ENCODE peak calls at places on chromosomes 7 and 10, in five cellular contexts. B is GM23248, C is hepatocyte, N is left lung, H is A549. E is an unnamed sample.

GRCh38 chr7:87225696-87226095 is 6.2 kb upstream of the TMEM243 start:
- DNase-seq in H (no peak), C (no peak), B (peak; percentile 45), N (no peak), E (no peak)

GRCh38 chr7:113763226-113763625 is 155.6 kb downstream of the PPP1R3A start:
- DNase-seq in H (no peak), N (no peak), B (no peak), C (no peak), E (no peak)

GRCh38 chr10:97028126-97028831 is 157.5 kb downstream of the SLIT1 start:
- DNase-seq in B (peak; percentile 65), N (no peak), C (no peak), H (no peak), E (no peak)

GRCh38 chr10:24435374-24435773 is 226.4 kb downstream of the KIAA1217 start:
- DNase-seq in H (no peak), N (no peak), B (peak; percentile 90), C (no peak), E (no peak)

GRCh38 chr10:11178606-11179221 is 161.0 kb downstream of the CELF2 start:
- DNase-seq in C (peak; percentile 55), H (no peak), B (no peak), N (peak; percentile 74), E (peak; percentile 89)

GRCh38 chr10:1607466-1607865 is 129.9 kb downstream of the ADARB2 start:
- DNase-seq in H (no peak), B (no peak), N (no peak), C (no peak), E (no peak)

GRCh38 chr7:135879238-135879637 is 97.9 kb downstream of the MTPN start:
- DNase-seq in C (no peak), B (peak; percentile 24), N (no peak), H (no peak), E (no peak)

GRCh38 chr10:30751678-30752331 is 122.3 kb upstream of the LYZL2 start:
- DNase-seq in B (peak; percentile 89), H (peak; percentile 77), C (peak; percentile 81), N (peak; percentile 42), E (peak; percentile 53)

GRCh38 chr10:12181065-12181775 is 14.5 kb downstream of the NUDT5 start:
- DNase-seq in B (no peak), C (no peak), N (no peak), H (no peak), E (peak; percentile 79)

GRCh38 chr10:125022671-125023070 is 80.7 kb downstream of the ZRANB1 start:
- DNase-seq in B (no peak), N (no peak), C (no peak), H (no peak), E (no peak)

GRCh38 chr10:125023862-125024495 is 82.1 kb downstream of the ZRANB1 start:
- DNase-seq in H (no peak), B (peak; percentile 43), C (no peak), N (no peak), E (no peak)

GRCh38 chr10:125021686-125022374 is 79.9 kb downstream of the ZRANB1 start:
- DNase-seq in H (no peak), B (no peak), C (no peak), N (no peak), E (no peak)

GRCh38 chr10:125024496-125025234 is 82.7 kb downstream of the ZRANB1 start:
- DNase-seq in N (no peak), H (no peak), B (no peak), C (no peak), E (no peak)

DNA sequence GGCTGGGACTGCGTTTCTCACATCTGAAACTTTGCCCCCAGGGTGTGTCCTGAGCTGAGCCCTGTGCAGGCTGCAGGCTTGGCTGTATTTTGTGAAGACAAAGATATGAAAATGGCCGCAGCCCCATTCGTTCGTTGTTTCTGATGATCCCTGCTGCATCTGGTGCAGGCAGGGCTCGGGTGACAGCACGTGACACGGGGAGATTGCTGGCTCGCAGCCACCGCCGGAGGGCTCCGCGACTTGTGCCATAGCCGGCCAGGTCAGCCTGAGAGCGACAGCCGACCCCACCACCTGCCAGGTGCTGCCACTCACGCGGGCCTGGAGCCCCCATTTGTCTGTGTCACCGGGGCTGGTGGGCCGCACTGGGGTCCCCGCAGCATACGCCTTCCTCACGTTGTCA is 81.3 kb downstream of the ZRANB1 start:
- DNase-seq in H (no peak), N (no peak), C (no peak), B (no peak), E (no peak)
- H3K27ac ChIP-seq in H (no peak overlapping the region), N (no peak overlapping the region), C (peak overlapping the region; percentile 37), B (no peak overlapping the region), E (no peak overlapping the region)

GRCh38 chr10:61835909-61836232 is 65.6 kb upstream of the ARID5B start:
- DNase-seq in B (peak; percentile 68), C (no peak), H (no peak), N (no peak), E (no peak)

GRCh38 chr10:61832866-61833481 is 68.5 kb upstream of the ARID5B start:
- DNase-seq in B (peak; percentile 49), N (no peak), C (no peak), H (no peak), E (no peak)

GRCh38 chr10:61835069-61835908 is 66.2 kb upstream of the ARID5B start:
- DNase-seq in C (peak; percentile 64), B (peak; percentile 83), N (no peak), H (peak; percentile 13), E (no peak)

GRCh38 chr10:61836233-61836887 is 65.1 kb upstream of the ARID5B start:
- DNase-seq in C (no peak), N (no peak), H (no peak), B (peak; percentile 37), E (no peak)

DNA sequence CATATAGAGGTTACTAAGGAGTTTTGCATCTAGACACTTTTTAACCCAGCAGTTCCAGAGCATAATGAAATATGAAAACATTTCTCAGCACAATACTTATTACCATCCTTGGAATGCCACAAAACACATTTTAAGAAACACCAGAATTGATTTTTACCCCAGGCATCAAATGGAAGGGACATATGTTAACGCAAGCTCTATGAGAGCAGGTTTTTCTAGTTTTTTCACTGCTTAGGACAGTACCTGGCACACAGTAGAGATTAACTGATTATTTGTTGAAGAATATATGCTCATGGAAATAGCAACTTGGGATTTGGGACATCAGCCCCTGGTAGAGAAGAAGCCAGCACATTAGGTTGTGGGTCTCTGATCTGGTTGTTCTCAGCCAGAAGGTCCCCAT is 67.0 kb upstream of the ARID5B start:
- DNase-seq in B (no peak), N (no peak), H (no peak), C (no peak), E (no peak)
- H3K4me1 ChIP-seq in B (peaks cover 44% of the 10 kb centered on the region), N (peaks cover 22% of the 10 kb centered on the region), H (peaks cover 29% of the 10 kb centered on the region), C (peaks cover 39% of the 10 kb centered on the region), E (no peaks in the 10 kb centered on the region)

GRCh38 chr7:45203947-45204445 is 46.4 kb downstream of the RAMP3 start:
- DNase-seq in H (no peak), C (peak; percentile 21), B (peak; percentile 57), N (no peak), E (no peak)
- H3K4me3 ChIP-seq in H (no peak overlapping the region), C (no peak overlapping the region), B (peak overlapping the region; percentile 55), N (no peak overlapping the region), E (no peak overlapping the region)

GRCh38 chr10:18959369-18959768 is 89.2 kb upstream of the MALRD1 start:
- DNase-seq in N (no peak), C (no peak), B (no peak), H (no peak), E (no peak)

GRCh38 chr10:18949391-18949790 is 99.2 kb upstream of the MALRD1 start:
- DNase-seq in H (no peak), N (no peak), B (no peak), C (no peak), E (no peak)

GRCh38 chr10:18960466-18961079 is 88.0 kb upstream of the MALRD1 start:
- DNase-seq in N (no peak), B (no peak), C (no peak), H (no peak), E (no peak)

DNA sequence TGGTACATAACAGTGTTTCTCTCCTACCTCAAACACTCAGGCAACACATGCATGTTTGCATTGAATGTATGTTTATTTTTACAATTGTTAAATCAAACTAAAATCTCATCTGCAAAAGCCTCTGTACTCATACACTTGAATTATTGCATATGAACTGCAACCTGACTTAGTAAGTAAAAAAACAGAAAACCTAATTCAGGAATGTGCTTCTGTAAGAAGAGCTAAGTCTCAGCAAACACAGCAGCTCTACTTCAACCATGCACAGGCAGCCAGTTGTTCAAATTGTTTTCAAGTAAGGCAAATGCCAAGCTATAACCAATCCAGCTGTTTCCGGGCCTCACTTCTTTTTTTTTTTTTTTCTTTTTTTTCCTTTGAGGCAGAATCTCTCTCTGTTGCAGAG is 93.6 kb upstream of the MALRD1 start:
- DNase-seq in H (no peak), B (no peak), N (no peak), C (no peak), E (no peak)
- H3K27ac ChIP-seq in H (no peak overlapping the region), B (no peak overlapping the region), N (no peak overlapping the region), C (no peak overlapping the region), E (no peak overlapping the region)

GRCh38 chr7:12303096-12303495 is 92.0 kb downstream of the TMEM106B start:
- DNase-seq in H (no peak), C (peak; percentile 8), B (no peak), N (no peak), E (no peak)

GRCh38 chr7:12305502-12305901 is 94.4 kb downstream of the TMEM106B start:
- DNase-seq in H (no peak), N (no peak), C (no peak), B (no peak), E (no peak)

GRCh38 chr7:12299367-12299766 is 88.3 kb downstream of the TMEM106B start:
- DNase-seq in N (no peak), B (no peak), H (no peak), C (no peak), E (no peak)

GRCh38 chr7:12300415-12300814 is 89.3 kb downstream of the TMEM106B start:
- DNase-seq in C (no peak), H (no peak), B (no peak), N (no peak), E (no peak)

GRCh38 chr7:12303507-12303906 is 92.4 kb downstream of the TMEM106B start:
- DNase-seq in C (peak; percentile 32), B (peak; percentile 16), N (no peak), H (no peak), E (no peak)
- H3K4me1 ChIP-seq in C (no peaks in the 10 kb centered on the region), B (no peaks in the 10 kb centered on the region), N (no peaks in the 10 kb centered on the region), H (no peaks in the 10 kb centered on the region), E (no peaks in the 10 kb centered on the region)

DNA sequence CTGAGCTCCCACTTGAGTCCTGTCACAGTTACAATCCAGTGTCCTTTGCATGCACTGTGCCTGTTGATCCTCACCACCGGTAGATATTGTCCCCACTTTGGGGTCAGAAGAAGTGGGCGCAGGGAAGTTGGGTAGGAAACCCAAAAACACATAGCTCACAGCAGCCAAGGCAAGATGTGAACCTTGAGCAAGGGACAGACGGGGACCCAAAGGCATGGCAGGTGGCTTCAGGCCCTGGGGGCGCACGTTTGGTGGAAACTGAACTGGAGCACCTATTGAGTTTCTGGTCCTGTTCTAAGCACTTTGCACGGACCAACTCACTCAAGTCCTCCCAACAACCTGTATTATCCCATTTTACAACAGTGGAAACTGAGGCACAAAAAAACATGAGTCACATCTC is 82.8 kb upstream of the ZNF716 start:
- DNase-seq in C (no peak), N (no peak), H (no peak), B (no peak), E (no peak)
- H3K4me3 ChIP-seq in C (no peak overlapping the region), N (no peak overlapping the region), H (no peak overlapping the region), B (no peak overlapping the region), E (no peak overlapping the region)